ENCODE peak calls at places on chromosomes 13 and 19, in ten cellular contexts. U is body of pancreas; F is PC-3; R is Caco-2; B is heart left ventricle; E is uterus; P is CD8-positive, alpha-beta T cell; O is cardiac fibroblast; W is thoracic aorta; Q is heart right ventricle. I is an unnamed sample.

GRCh38 chr19:30159636-30160035 is 212.5 kb upstream of the ZNF536 start:
- DNase-seq in U (no peak), F (no peak), R (no peak), B (no peak), E (no peak), P (no peak), O (no peak), W (no peak), Q (no peak), I (no peak)

GRCh38 chr19:32397736-32398135 is 7.8 kb upstream of the DPY19L3 start:
- DNase-seq in U (no peak), F (peak), R (peak), B (no peak), E (no peak), P (no peak), O (peak), W (no peak), Q (no peak), I (peak)

GRCh38 chr13:30905932-30906383 is at the start of gene MEDAG:
- DNase-seq in U (peak), F (no peak), R (no peak), B (peak), E (peak), P (no peak), O (peak), W (peak), Q (peak), I (peak)

GRCh38 chr13:75402787-75403186 is 79.2 kb downstream of the TBC1D4 start:
- DNase-seq in U (no peak), F (no peak), R (peak), B (peak), E (no peak), P (no peak), O (no peak), W (no peak), Q (peak), I (no peak)

GRCh38 chr13:113150545-113151365 is 7.7 kb upstream of the PROZ start:
- DNase-seq in U (no peak), F (no peak), R (no peak), B (no peak), E (no peak), P (no peak), O (no peak), W (no peak), Q (no peak), I (no peak)

GRCh38 chr13:35714096-35714495 is 237.6 kb upstream of the MAB21L1 start:
- DNase-seq in U (no peak), F (no peak), R (no peak), B (no peak), E (no peak), P (no peak), O (no peak), W (no peak), Q (no peak), I (no peak)

GRCh38 chr13:36919206-36919832 is 719 bp downstream of the SMAD9 start:
- DNase-seq in U (peak), F (peak), R (peak), B (no peak), E (peak), P (no peak), O (peak), W (peak), Q (peak), I (no peak)

GRCh38 chr19:33047422-33047821 is 17.3 kb downstream of the RHPN2 start:
- DNase-seq in U (peak), F (peak), R (peak), B (no peak), E (no peak), P (no peak), O (no peak), W (no peak), Q (no peak), I (peak)

GRCh38 chr13:39417131-39417530 is 185.9 kb downstream of the LHFPL6 start:
- DNase-seq in U (no peak), F (no peak), R (peak), B (peak), E (no peak), P (no peak), O (peak), W (no peak), Q (no peak), I (no peak)
- TF ChIP-seq CTCF in U (no peak), F (peak), R (peak), B (peak), E (no peak), P (no peak), O (peak), W (peak), Q (peak), I (no peak)

GRCh38 chr13:77328819-77329132 is 1.9 kb upstream of the MYCBP2 start:
- DNase-seq in U (no peak), F (peak), R (no peak), B (no peak), E (no peak), P (no peak), O (no peak), W (no peak), Q (no peak), I (no peak)

GRCh38 chr13:77333521-77334083 is 6.7 kb upstream of the MYCBP2 start:
- DNase-seq in U (no peak), F (no peak), R (no peak), B (no peak), E (no peak), P (no peak), O (no peak), W (no peak), Q (no peak), I (no peak)

GRCh38 chr13:77330009-77330471 is 3.1 kb upstream of the MYCBP2 start:
- DNase-seq in U (no peak), F (no peak), R (no peak), B (no peak), E (no peak), P (no peak), O (peak), W (no peak), Q (no peak), I (no peak)

GRCh38 chr13:77329133-77330008 is 2.5 kb upstream of the MYCBP2 start:
- DNase-seq in U (peak), F (peak), R (peak), B (peak), E (peak), P (peak), O (peak), W (peak), Q (peak), I (peak)

DNA sequence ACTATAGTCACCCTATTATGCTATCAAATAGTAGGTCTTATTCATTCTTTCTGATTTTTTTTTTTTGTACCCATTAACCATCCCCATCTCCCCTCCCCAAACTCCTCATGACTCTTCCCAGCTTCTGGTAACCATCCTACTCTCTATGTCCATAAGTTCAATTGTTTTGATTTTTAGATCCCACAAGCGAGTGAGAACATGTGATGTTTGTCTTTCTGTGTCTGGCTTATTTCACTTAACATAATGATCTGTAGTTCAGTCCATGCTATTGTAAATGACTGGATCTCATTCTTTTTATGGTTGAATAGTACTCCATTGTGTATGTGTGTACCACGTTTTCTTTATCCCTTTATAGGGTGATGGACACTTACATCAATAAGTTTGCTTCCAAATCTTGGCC is 4.5 kb upstream of the MYCBP2 start:
- DNase-seq in U (no peak), F (no peak), R (no peak), B (no peak), E (no peak), P (no peak), O (no peak), W (no peak), Q (no peak), I (no peak)
- H3K4me3 ChIP-seq in U (no peak), F (no peak), R (no peak), B (no peak), E (no peak), P (no peak), O (no peak), W (no peak), Q (no peak), I (no peak)

DNA sequence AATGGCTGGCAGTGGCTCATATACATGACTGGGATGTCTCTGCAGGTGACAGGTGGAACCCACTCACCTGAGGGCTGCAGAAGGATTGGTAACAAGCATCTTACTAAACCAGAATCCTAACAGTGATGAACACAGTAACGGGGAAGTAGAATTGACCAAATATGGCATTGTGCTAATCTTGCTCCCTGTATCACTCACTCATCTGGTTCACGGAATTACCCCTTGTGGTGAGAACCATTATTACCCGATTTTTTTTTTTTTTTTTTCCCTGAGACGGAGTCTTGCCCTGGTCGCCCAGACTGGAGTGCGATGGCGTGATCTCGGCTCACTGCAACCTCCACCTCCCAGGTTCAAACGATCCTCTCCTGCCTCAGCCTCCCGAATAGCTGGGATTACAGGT is 69.5 kb downstream of the PTPRS start:
- DNase-seq in U (no peak), F (peak), R (no peak), B (no peak), E (no peak), P (no peak), O (no peak), W (no peak), Q (no peak), I (no peak)
- TF ChIP-seq CTCF in U (no peak), F (peak), R (no peak), B (no peak), E (no peak), P (no peak), O (peak), W (peak), Q (no peak), I (peak)

DNA sequence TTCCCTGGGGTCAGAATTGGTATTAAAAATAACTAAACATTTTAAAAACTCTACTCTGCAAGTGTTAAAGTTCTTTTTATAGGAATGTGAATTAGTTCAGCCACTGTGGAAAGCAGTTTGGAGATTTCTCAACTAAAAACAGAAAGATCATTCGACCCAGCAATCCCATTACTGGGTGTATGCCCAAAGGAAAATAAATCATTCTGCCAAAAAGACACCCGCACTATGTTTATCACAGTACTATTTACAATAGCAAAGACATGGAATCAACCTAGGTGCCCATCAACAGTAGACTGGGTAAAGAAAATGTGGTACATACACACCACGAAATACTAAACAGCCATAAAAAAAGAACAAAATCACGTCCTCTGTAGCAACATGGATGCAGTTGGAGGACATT is 657 bp upstream of the THSD1 start:
- DNase-seq in U (no peak), F (no peak), R (no peak), B (no peak), E (no peak), P (no peak), O (no peak), W (no peak), Q (no peak), I (no peak)
- H3K4me3 ChIP-seq in U (no peak), F (peak), R (peak), B (no peak), E (no peak), P (no peak), O (peak), W (peak), Q (peak), I (no peak)

DNA sequence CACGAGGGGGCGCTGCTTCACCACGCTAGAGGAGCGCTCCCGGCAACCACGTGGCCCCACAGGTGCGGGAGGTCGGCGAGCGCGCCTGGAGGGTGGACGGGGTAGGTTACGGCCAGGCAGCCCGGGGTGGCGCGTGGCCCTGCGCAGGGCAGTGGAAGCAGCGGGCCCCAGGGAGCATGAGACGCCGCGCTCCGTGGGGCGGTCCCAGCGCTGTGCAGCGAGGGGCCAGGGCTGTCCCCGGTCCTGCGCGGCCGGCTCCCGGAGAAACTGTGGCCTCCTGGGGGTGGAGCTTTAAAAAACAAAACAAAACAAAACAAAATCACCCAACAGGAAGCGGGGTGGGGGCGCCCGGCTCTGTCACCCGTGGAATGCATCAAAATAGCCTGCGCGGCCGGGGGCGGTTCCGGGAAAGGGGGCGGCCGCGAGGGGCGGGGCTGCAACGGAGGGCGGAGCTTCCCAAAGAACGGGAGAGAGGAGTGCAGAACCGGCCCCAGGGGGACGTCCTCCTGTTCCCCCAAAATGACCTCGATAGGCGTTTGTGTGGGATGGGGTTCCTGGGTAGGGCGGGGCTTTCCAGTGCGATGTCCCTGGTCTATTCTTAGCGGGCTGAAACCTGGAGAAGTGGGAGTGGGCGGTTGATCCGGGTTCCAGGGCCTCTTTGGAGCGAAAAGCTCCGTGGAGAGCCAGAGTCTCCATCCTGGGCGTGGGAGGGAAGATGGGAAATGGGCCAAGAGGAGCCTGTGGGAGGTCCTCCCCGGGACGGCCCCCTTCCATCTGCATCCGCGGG is 27.3 kb downstream of the NUMBL start:
- DNase-seq in U (peak), F (peak), R (peak), B (peak), E (peak), P (peak), O (peak), W (peak), Q (peak), I (peak)
- TF ChIP-seq CTCF in U (peak), F (peak), R (peak), B (peak), E (peak), P (peak), O (no peak), W (peak), Q (no peak), I (peak)

DNA sequence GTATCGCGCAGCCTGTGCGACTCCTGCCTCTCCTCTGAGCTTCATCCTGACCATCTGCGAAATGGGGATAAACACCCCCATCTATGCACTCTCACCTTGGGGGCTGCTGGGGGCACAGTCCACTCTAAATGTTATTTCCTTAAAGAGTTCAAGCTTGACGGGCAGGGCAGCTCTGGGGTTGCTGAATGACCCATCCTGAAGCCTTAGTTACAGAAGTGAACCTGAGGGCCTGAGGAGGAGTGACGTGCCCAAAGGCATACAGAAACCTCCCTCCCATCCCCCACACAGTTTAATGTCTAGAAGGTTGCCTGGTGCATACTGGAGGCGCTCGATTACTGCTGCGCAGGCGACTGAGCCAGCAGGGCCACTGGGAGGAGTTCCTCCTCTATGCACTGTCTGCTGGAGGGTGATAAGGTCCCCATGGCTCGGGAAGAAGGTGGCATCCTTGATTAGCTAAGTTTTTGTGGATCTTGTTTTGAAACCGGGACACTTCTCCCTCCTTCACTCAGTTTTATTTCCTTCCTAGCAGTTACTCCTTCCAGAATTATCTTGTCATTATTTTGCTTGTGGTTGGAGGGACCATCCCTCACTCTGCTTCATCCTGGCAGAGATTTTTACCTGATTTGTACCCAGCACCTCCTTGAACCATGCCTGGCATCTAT is 572 bp upstream of the FKBP8 start:
- DNase-seq in U (peak), F (peak), R (peak), B (peak), E (peak), P (peak), O (peak), W (no peak), Q (peak), I (peak)
- H3K4me3 ChIP-seq in U (no peak), F (peak), R (peak), B (peak), E (peak), P (peak), O (peak), W (peak), Q (peak), I (peak)

DNA sequence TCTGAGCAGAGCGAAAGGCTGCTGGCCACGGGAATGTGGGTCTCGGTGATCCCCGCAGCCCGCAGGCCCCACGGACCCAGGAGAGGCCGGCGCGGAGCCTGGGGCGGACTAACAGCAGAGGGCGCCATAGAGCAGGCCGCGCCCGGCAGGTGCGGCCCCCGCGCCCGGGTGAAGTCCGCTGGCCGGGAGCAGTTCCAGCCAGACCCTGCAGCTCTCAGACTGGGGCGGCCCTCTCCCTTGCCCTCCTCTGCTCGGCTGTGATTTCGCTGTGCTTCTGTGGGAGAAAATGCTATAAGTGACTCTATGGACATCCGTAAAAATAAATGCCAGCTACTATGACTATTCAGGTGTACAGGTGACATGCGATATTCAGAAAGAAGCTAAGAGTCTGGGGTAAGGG is 37.7 kb downstream of the GSX1 start:
- DNase-seq in U (peak), F (peak), R (peak), B (peak), E (no peak), P (peak), O (peak), W (peak), Q (peak), I (no peak)
- TF ChIP-seq CTCF in U (peak), F (peak), R (peak), B (peak), E (peak), P (peak), O (peak), W (peak), Q (peak), I (peak)

I was measured in bronchial epithelial cell.